ENCODE peak calls at places on chromosomes 16 and 17, in six cellular contexts. E is NCI-H510A; C is psoas muscle; T is CD8-positive, alpha-beta memory T cell; K is AML-193; P is GM12892. N is an unnamed sample.

GRCh38 chr16:1244881-1245280 is 4.4 kb downstream of the TPSAB1 start:
- DNase-seq in E (no peak), C (no peak), T (no peak), K (peak; percentile 61), P (no peak), N (no peak)

GRCh38 chr17:13323990-13324389 is 277.7 kb downstream of the HS3ST3A1 start:
- DNase-seq in E (no peak), C (no peak), T (no peak), K (no peak), P (no peak), N (no peak)

GRCh38 chr16:23914935-23915549 is 79.3 kb downstream of the PRKCB start:
- DNase-seq in E (no peak), C (no peak), T (no peak), K (no peak), P (no peak), N (no peak)

GRCh38 chr17:61128671-61129115 is 270.9 kb upstream of the TBX2 start:
- DNase-seq in E (no peak), C (no peak), T (no peak), K (peak; percentile 12), P (no peak), N (no peak)

GRCh38 chr16:1408171-1408837 is 6.2 kb downstream of the UNKL start:
- DNase-seq in E (peak; percentile 57), C (peak; percentile 97), T (peak; percentile 95), K (peak; percentile 71), P (peak; percentile 94), N (peak; percentile 51)

GRCh38 chr16:17213025-17213424 is 257.7 kb downstream of the XYLT1 start:
- DNase-seq in E (no peak), C (no peak), T (peak; percentile 46), K (no peak), P (no peak), N (no peak)

GRCh38 chr16:67910162-67910561 is 17.1 kb downstream of the PSKH1 start:
- DNase-seq in E (peak; percentile 39), C (no peak), T (no peak), K (no peak), P (no peak), N (no peak)

GRCh38 chr17:32656851-32657250 is 170.1 kb downstream of the CDK5R1 start:
- DNase-seq in E (no peak), C (no peak), T (no peak), K (no peak), P (no peak), N (no peak)

GRCh38 chr16:79751785-79752184 is 151.2 kb upstream of the MAF start:
- DNase-seq in E (no peak), C (no peak), T (no peak), K (no peak), P (no peak), N (no peak)

GRCh38 chr17:58587713-58588117 is 73.3 kb upstream of the MTMR4 start:
- DNase-seq in E (peak; percentile 40), C (peak; percentile 20), T (peak; percentile 41), K (peak; percentile 21), P (peak; percentile 50), N (no peak)

GRCh38 chr16:75224683-75225082 is 5.9 kb downstream of the CTRB1 start:
- DNase-seq in E (no peak), C (no peak), T (no peak), K (no peak), P (no peak), N (no peak)

GRCh38 chr16:23064642-23065041 is 84.6 kb downstream of the USP31 start:
- DNase-seq in E (no peak), C (no peak), T (no peak), K (peak; percentile 70), P (no peak), N (no peak)

GRCh38 chr16:77480671-77481315 is 46.0 kb upstream of the ADAMTS18 start:
- DNase-seq in E (no peak), C (no peak), T (no peak), K (no peak), P (no peak), N (no peak)

GRCh38 chr17:33390479-33391027 is 97.5 kb upstream of the ASIC2 start:
- DNase-seq in E (no peak), C (no peak), T (no peak), K (no peak), P (no peak), N (no peak)

GRCh38 chr16:15518412-15519351 is 84.3 kb downstream of the BMERB1 start:
- DNase-seq in E (no peak), C (peak; percentile 80), T (no peak), K (no peak), P (no peak), N (peak; percentile 48)

GRCh38 chr17:30323895-30324319 is 9.9 kb downstream of the TMIGD1 start:
- DNase-seq in E (no peak), C (peak; percentile 20), T (no peak), K (peak; percentile 92), P (no peak), N (no peak)

GRCh38 chr17:75927286-75927922 is 13.4 kb downstream of the FBF1 start:
- DNase-seq in E (no peak), C (no peak), T (no peak), K (peak; percentile 40), P (peak; percentile 50), N (no peak)

GRCh38 chr16:71473891-71474290 is 11.8 kb upstream of the ZNF23 start:
- DNase-seq in E (no peak), C (no peak), T (no peak), K (no peak), P (no peak), N (no peak)

GRCh38 chr16:10362077-10362863 is 23.6 kb upstream of the ATF7IP2 start:
- DNase-seq in E (no peak), C (no peak), T (peak; percentile 26), K (peak; percentile 17), P (no peak), N (no peak)

GRCh38 chr17:70114405-70114804 is 39.4 kb downstream of the KCNJ16 start:
- DNase-seq in E (no peak), C (no peak), T (no peak), K (no peak), P (no peak), N (no peak)

GRCh38 chr16:49019081-49019633 is 262.5 kb downstream of the CBLN1 start:
- DNase-seq in E (peak; percentile 56), C (no peak), T (no peak), K (no peak), P (no peak), N (no peak)

GRCh38 chr16:88770459-88771293 is 14.3 kb downstream of the PIEZO1 start:
- DNase-seq in E (no peak), C (peak; percentile 68), T (peak; percentile 58), K (no peak), P (no peak), N (no peak)

GRCh38 chr16:54096607-54097006 is 190.0 kb downstream of the IRX3 start:
- DNase-seq in E (no peak), C (no peak), T (no peak), K (no peak), P (no peak), N (no peak)

GRCh38 chr17:28916302-28916934 is 13.5 kb upstream of the DHRS13 start:
- DNase-seq in E (no peak), C (no peak), T (peak; percentile 41), K (peak; percentile 37), P (no peak), N (no peak)

GRCh38 chr16:84839956-84840355 is 20.2 kb downstream of the CRISPLD2 start:
- DNase-seq in E (no peak), C (no peak), T (no peak), K (no peak), P (no peak), N (no peak)

GRCh38 chr17:147796-148740 is 10.7 kb downstream of the SCGB1C2 start:
- DNase-seq in E (no peak), C (peak; percentile 8), T (no peak), K (no peak), P (no peak), N (no peak)

GRCh38 chr16:2603165-2604015 is 65.6 kb downstream of the PDPK1 start:
- DNase-seq in E (peak; percentile 88), C (peak; percentile 96), T (peak; percentile 56), K (peak; percentile 90), P (peak; percentile 99), N (peak; percentile 85)

GRCh38 chr16:86245895-86246294 is 264.4 kb upstream of the FOXF1 start:
- DNase-seq in E (no peak), C (no peak), T (no peak), K (no peak), P (no peak), N (no peak)

GRCh38 chr16:83835972-83836566 is 28.3 kb downstream of the HSBP1 start:
- DNase-seq in E (no peak), C (no peak), T (no peak), K (no peak), P (no peak), N (peak; percentile 77)

GRCh38 chr16:11117576-11118211 is 138.3 kb downstream of the SOCS1 start:
- DNase-seq in E (no peak), C (no peak), T (no peak), K (no peak), P (no peak), N (no peak)

GRCh38 chr17:72400863-72401262 is 280.0 kb downstream of the SOX9 start:
- DNase-seq in E (no peak), C (no peak), T (no peak), K (no peak), P (no peak), N (no peak)

GRCh38 chr17:51793686-51794085 is 364.8 kb downstream of the CA10 start:
- DNase-seq in E (no peak), C (no peak), T (no peak), K (no peak), P (no peak), N (no peak)

GRCh38 chr17:17921192-17922082 is 50.8 kb downstream of the TOM1L2 start:
- DNase-seq in E (no peak), C (no peak), T (no peak), K (no peak), P (no peak), N (no peak)

N was measured in pulmonary artery endothelial cell.